ENCODE peak calls at places on chromosomes 4 and X, in ten cellular contexts. H is fibroblast of the aortic adventitia, E is astrocyte, M is tibial artery, U is mammary epithelial cell, K is AG10803, L is left ventricle myocardium inferior, P is coronary artery, G is kidney epithelial cell, I is fibroblast of lung. J is an unnamed sample.

GRCh38 chrX:13085533-13085932 is 41.1 kb upstream of the FAM9C start:
- DNase-seq in U (no peak), L (no peak), H (no peak), E (no peak), K (no peak), I (no peak), P (no peak), M (no peak), G (no peak), J (no peak)

GRCh38 chr4:17809667-17810066 is 890 bp downstream of the DCAF16 start:
- DNase-seq in K (no peak), U (no peak), H (no peak), P (no peak), E (no peak), I (no peak), M (no peak), L (no peak), G (no peak), J (no peak)

GRCh38 chr4:188930822-188931221 is 791.6 kb downstream of the TRIML1 start:
- DNase-seq in M (no peak), K (no peak), H (no peak), P (no peak), I (peak; percentile 13), L (no peak), U (no peak), E (no peak), G (no peak), J (no peak)

GRCh38 chr4:114780205-114780604 is 181.6 kb downstream of the UGT8 start:
- DNase-seq in H (no peak), M (no peak), L (no peak), E (peak; percentile 19), K (peak; percentile 1), P (no peak), I (peak; percentile 42), G (peak; percentile 1), U (no peak), J (no peak)

GRCh38 chrX:67353651-67354370 is 190.0 kb upstream of the AR start:
- DNase-seq in I (no peak), M (no peak), E (no peak), G (no peak), H (no peak), U (no peak), P (no peak), L (no peak), K (peak; percentile 27), J (no peak)

GRCh38 chrX:149131780-149132179 is 373.3 kb downstream of the IDS start:
- DNase-seq in U (peak; percentile 47), I (no peak), H (no peak), G (peak; percentile 32), L (no peak), E (peak; percentile 33), P (no peak), K (no peak), M (no peak), J (no peak)

GRCh38 chr4:26441110-26441509 is 49.2 kb downstream of the CCKAR start:
- DNase-seq in U (no peak), G (peak; percentile 5), M (no peak), E (peak; percentile 55), I (peak; percentile 70), L (no peak), H (peak; percentile 68), P (no peak), K (peak; percentile 59), J (no peak)

GRCh38 chrX:73877687-73878086 is 314.7 kb downstream of the CHIC1 start:
- DNase-seq in P (no peak), I (no peak), H (no peak), G (peak; percentile 7), M (no peak), U (no peak), K (no peak), E (no peak), L (no peak), J (no peak)

GRCh38 chr4:74042681-74043080 is 4.2 kb upstream of the CXCL3 start:
- DNase-seq in L (no peak), M (no peak), U (no peak), P (no peak), G (no peak), I (no peak), K (no peak), E (no peak), H (no peak), J (no peak)

GRCh38 chrX:3550160-3550765 is 163.2 kb downstream of the PRKX start:
- DNase-seq in P (no peak), G (no peak), U (peak; percentile 8), E (no peak), M (no peak), K (no peak), I (peak; percentile 1), L (no peak), H (peak; percentile 21), J (no peak)

GRCh38 chr4:36285784-36286480 is 4.5 kb downstream of the DTHD1 start:
- DNase-seq in K (no peak), I (no peak), L (no peak), H (no peak), U (peak; percentile 83), P (no peak), E (no peak), G (peak; percentile 41), M (no peak), J (no peak)

GRCh38 chrX:331145-331771 is 12.7 kb upstream of the GTPBP6 start:
- DNase-seq in L (peak; percentile 15), U (no peak), H (peak; percentile 28), E (no peak), I (peak; percentile 33), K (peak; percentile 39), G (no peak), P (no peak), M (no peak), J (no peak)

DNA sequence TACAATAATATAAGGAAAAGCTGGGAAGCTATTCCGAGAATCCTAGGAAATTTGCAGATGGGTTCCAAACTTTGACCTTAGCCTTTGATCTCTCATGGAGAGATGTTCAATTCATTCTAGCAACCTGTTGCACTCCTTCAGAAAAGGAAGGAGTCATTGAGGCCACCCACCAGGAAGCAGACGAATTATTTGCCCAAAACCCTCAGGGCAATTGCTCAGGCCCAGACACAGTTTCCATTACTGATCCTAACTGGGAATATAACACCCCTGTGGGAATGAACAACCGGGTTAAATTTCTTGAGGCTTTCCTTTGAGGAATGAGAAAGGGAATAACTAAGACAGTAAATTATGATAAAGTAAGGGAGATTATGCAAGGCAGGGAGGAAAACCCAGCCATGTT is 13.5 kb upstream of the ZNF280C start:
- DNase-seq in M (no peak), I (no peak), U (no peak), P (no peak), K (no peak), E (no peak), L (no peak), G (no peak), H (no peak), J (no peak)
- TF ChIP-seq CTCF in M (no peak), I (no peak), U (no peak), P (no peak), K (no peak), E (no peak), L (no peak), G (no peak), H (no peak), J (no peak)

GRCh38 chr4:18935956-18936355 is 914.4 kb upstream of the LCORL start:
- DNase-seq in E (peak; percentile 28), P (no peak), L (no peak), H (no peak), U (no peak), K (no peak), G (peak; percentile 31), M (no peak), I (no peak), J (no peak)

GRCh38 chr4:18934197-18934596 is 912.6 kb upstream of the LCORL start:
- DNase-seq in P (no peak), U (peak; percentile 2), M (no peak), H (no peak), E (no peak), L (no peak), I (peak; percentile 4), K (no peak), G (no peak), J (no peak)

GRCh38 chr4:18938343-18939109 is 917.0 kb upstream of the LCORL start:
- DNase-seq in P (no peak), L (no peak), G (peak; percentile 51), M (no peak), U (no peak), K (no peak), H (no peak), E (peak; percentile 10), I (no peak), J (no peak)

GRCh38 chr4:18937080-18937479 is 915.5 kb upstream of the LCORL start:
- DNase-seq in K (no peak), G (no peak), H (no peak), U (no peak), E (no peak), L (no peak), P (no peak), M (no peak), I (no peak), J (no peak)

DNA sequence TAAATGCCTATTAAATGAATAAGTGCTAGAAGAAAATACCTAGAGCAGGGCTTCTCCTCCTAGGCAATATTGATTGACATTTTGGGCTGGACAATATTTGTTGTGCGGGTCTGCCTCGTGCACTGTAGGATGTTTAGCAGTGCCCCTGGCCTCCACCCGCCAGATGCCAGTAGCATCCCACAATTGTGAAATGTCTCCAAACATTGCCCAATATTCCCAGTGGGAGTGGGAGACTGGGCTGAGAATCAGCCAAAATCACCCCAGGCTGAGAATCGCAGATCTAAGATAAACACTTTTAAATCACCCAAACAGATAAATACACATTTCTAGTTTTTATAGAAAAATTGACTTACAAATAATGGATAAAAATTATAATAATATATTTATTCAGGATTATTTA is 916.2 kb upstream of the LCORL start:
- DNase-seq in E (no peak), M (no peak), H (no peak), P (no peak), K (no peak), L (no peak), U (no peak), G (no peak), I (no peak), J (no peak)
- H3K4me3 ChIP-seq in E (no peak overlapping the region), M (no peak overlapping the region), H (no peak overlapping the region), P (no peak overlapping the region), K (no peak overlapping the region), L (no peak overlapping the region), U (no peak overlapping the region), G (no peak overlapping the region), I (no peak overlapping the region), J (no peak overlapping the region)

DNA sequence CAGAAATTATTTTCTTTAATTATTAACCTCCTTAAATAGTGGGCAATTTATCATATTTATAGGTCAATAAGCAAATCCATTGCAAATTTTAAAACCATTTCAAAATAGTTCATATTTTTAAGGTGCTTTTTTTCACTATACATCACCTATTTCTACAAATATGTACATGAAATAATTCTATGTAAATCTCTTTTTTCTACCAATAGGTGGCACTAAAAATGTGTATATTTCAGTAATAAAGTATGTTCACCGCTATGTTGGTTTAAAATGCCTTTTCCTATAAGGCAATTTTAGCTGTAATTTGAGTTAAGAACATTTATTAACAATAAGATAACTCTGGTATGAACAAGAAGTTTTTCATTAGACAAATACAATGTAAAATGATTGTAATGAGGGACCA is 672.2 kb downstream of the KCTD8 start:
- DNase-seq in H (peak; percentile 2), M (no peak), P (no peak), I (peak; percentile 19), U (no peak), K (no peak), G (no peak), L (no peak), E (no peak), J (no peak)
- TF ChIP-seq CTCF in H (no peak), M (no peak), P (no peak), I (no peak), U (peak; percentile 14), K (no peak), G (no peak), L (peak; percentile 9), E (peak; percentile 22), J (no peak)

GRCh38 chr4:80462537-80463207 is 127.1 kb downstream of the CFAP299 start:
- DNase-seq in E (no peak), L (no peak), G (no peak), M (no peak), P (no peak), H (peak; percentile 42), K (peak; percentile 51), U (no peak), I (peak; percentile 12), J (no peak)
- H3K4me3 ChIP-seq in E (no peak overlapping the region), L (no peak overlapping the region), G (no peak overlapping the region), M (no peak overlapping the region), P (peak overlapping the region; percentile 38), H (peak overlapping the region; percentile 19), K (peak overlapping the region; percentile 45), U (no peak overlapping the region), I (peak overlapping the region; percentile 31), J (no peak overlapping the region)